ENCODE peak calls at places on chromosomes 6 and 20, in four cellular contexts. B, I, N and W are unnamed samples. For H3K4me1, the result is how much of the 10 kb centered on the place peaks cover.

GRCh38 chr20:63979221-63979548 is 257 bp downstream of the SAMD10 start:
- DNase-seq in B (no peak), I (no peak), N (no peak), W (peak)

GRCh38 chr20:50572922-50573777 is 63.0 kb downstream of the PTPN1 start:
- DNase-seq in B (no peak), I (peak), N (peak), W (no peak)

GRCh38 chr20:20454367-20454766 is 86.5 kb downstream of the INSM1 start:
- DNase-seq in B (no peak), I (no peak), N (no peak), W (no peak)

GRCh38 chr6:108531332-108531731 is 29.4 kb upstream of the FOXO3 start:
- DNase-seq in B (peak), I (no peak), N (no peak), W (no peak)

GRCh38 chr6:3301506-3301905 is 42.8 kb downstream of the PSMG4 start:
- DNase-seq in B (no peak), I (no peak), N (no peak), W (no peak)

GRCh38 chr6:130223508-130223907 is 757 bp upstream of the SAMD3 start:
- DNase-seq in B (peak), I (no peak), N (no peak), W (no peak)

GRCh38 chr20:16158090-16158975 is 414.9 kb downstream of the KIF16B start:
- DNase-seq in B (no peak), I (no peak), N (no peak), W (peak)

GRCh38 chr6:38801305-38801704 is 86.2 kb downstream of the DNAH8 start:
- DNase-seq in B (no peak), I (no peak), N (no peak), W (no peak)

GRCh38 chr6:82971877-82972460 is 93.7 kb downstream of the UBE3D start:
- DNase-seq in B (no peak), I (no peak), N (no peak), W (no peak)

DNA sequence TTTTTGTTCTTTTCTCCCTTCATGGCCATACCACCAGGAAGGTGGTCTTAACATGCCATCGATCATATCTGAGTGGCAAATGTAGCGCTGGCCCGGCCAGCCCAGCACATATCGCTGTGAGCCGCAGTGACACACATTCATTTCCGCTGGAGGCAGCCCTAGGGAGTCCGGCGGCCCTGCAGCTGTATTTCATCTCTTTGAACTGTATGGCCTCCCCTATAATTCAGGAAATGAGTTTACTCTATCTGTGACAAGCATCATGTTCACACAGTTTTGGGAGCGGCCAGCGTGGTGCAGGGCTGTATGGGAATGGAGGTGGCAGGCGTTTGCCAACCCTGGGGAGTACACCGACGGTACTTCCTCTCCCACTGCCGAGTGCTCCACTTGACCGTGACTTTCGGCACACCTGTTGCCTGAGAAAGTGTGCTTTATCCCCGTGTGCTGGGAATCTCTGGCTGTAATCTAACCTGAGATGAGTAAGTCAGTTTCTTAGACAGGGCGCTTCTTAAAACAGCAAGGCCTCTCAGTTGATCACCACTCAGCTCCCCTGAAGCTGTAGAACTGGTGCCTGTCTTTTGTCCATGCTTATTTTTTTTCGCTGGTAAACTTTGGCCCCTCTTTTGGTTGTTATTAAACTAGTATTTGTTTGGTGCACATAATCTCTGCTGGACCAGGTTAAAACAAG is 257.1 kb upstream of the TAB2 start:
- DNase-seq in B (no peak), I (no peak), N (no peak), W (no peak)
- H3K4me1 ChIP-seq in B (under half), I (under half), N (under half), W (under half)

DNA sequence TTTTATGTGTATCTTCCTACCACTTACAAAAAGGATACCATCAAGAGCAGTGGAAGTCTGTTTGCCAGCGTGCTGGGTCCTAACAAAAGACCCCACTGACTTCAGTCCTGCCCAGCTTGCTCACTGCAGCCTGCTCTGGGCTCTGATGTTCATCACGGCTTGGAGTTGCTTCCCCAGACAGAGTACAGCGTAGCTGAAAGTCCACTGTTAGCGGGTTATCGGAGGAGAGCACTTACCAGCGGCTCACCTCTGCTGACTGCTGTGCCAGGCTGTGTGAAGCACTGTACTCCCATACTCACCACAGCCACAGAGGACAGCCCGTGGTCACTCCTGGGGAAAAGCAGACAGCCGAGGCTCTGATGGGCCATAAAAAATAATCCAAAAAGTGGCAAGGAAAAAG is 40.2 kb downstream of the CTCFL start:
- DNase-seq in B (no peak), I (no peak), N (peak), W (no peak)
- H2AFZ ChIP-seq in B (no peak), I (no peak), N (no peak), W (peak)

DNA sequence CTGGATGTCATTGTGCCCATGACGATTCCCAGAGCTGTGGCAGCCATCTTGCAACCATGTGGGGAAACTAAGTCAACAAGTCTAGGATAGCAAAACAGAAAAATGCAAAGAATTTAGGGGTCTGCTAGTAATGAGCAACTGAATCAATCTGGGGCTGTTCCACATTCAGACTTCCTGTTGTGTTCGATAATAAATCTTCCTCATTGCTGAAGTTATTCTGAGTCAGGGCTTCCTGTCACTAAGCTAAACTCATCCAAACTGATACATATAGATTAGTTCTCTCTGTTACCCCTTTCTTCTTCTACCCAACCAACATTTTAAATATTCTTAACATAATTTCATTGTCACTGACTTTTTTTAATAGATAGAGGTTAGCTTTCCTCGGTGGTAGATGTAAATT is 205.9 kb downstream of the HACE1 start:
- DNase-seq in B (no peak), I (no peak), N (no peak), W (no peak)
- H3K4me2 ChIP-seq in B (no peak), I (no peak), N (no peak), W (no peak)

GRCh38 chr20:57317789-57318371 is 11.7 kb upstream of the SPO11 start:
- DNase-seq in B (no peak), I (no peak), N (no peak), W (no peak)

GRCh38 chr20:57319584-57319983 is 10.0 kb upstream of the SPO11 start:
- DNase-seq in B (no peak), I (no peak), N (no peak), W (no peak)

GRCh38 chr20:57322476-57322875 is 7.1 kb upstream of the SPO11 start:
- DNase-seq in B (no peak), I (no peak), N (no peak), W (no peak)

GRCh38 chr20:57321142-57321541 is 8.5 kb upstream of the SPO11 start:
- DNase-seq in B (no peak), I (no peak), N (no peak), W (no peak)

DNA sequence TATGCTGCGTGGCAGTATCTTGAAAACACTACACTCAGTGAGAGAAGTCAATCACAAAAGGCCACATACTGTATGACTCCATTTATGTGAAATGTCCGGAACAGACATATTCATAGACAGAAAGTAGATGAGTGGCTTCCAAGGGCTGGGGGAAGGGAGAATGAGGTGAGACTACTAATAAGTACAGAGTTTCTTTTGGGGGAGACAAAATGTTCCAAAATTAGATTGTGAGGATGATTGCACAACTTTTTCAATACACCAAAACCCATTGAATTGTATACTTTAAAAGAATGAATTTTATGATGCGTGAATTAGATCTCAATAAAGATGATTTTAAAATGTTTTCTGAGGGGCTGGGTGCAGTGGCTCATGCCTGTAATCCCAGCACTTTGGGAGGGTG is 9.2 kb upstream of the SPO11 start:
- DNase-seq in B (no peak), I (no peak), N (no peak), W (no peak)
- H3K4me1 ChIP-seq in B (under half), I (under half), N (under half), W (under half)

DNA sequence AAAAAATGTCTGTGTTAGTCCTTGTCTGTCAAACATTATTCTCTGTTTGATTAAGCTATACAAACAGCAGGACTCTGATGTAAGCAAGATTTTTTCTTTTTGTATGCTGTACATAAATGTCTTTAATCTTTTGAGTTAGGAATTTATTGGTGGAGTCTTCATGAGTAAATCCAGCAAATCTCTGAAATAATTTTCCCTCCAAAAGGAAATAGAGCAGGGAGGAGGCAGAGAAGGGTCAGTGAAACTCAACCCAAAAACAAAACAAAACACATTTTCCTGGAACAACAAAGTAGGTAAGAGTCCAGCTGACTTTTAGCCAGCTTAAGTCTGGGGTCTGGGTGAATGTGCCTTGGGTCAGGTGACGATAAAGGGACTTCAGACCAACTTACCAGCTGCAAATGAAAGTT is 113.7 kb downstream of the FOXA2 start:
- DNase-seq in B (no peak), I (no peak), N (no peak), W (no peak)
- H2AFZ ChIP-seq in B (no peak), I (no peak), N (no peak), W (no peak)

GRCh38 chr20:4944918-4945317 is 56.4 kb downstream of the SLC23A2 start:
- DNase-seq in B (no peak), I (no peak), N (no peak), W (no peak)

GRCh38 chr20:4946585-4947378 is 54.5 kb downstream of the SLC23A2 start:
- DNase-seq in B (no peak), I (no peak), N (no peak), W (no peak)

GRCh38 chr20:4937422-4938319 is 63.6 kb downstream of the SLC23A2 start:
- DNase-seq in B (peak), I (no peak), N (peak), W (no peak)

GRCh38 chr20:4944518-4944917 is 56.8 kb downstream of the SLC23A2 start:
- DNase-seq in B (no peak), I (peak), N (no peak), W (no peak)

GRCh38 chr20:4942336-4942735 is 59.0 kb downstream of the SLC23A2 start:
- DNase-seq in B (no peak), I (peak), N (no peak), W (no peak)
- H3K4me2 ChIP-seq in B (no peak), I (no peak), N (no peak), W (no peak)

DNA sequence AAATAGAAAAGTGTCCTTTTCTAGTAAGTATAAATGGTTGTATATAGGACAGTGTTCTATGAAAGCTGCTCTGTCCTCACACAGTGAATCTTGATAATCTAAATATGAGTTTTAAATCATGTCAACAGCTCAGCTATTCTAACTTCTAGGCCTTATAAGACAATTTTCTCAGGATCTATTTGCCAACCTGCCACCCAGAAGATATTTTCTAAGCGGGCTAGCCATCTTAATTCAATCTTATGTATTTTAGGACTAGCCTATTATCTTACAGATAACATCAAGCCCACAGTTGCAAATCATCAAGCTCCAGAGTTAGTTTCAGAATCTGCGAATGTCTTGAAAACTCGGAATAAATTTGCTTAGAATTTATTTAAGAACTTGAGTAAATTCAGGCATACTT is 2.3 kb downstream of the SIM1 start:
- DNase-seq in B (no peak), I (no peak), N (peak), W (no peak)
- H3K4me1 ChIP-seq in B (half or more), I (under half), N (under half), W (under half)

DNA sequence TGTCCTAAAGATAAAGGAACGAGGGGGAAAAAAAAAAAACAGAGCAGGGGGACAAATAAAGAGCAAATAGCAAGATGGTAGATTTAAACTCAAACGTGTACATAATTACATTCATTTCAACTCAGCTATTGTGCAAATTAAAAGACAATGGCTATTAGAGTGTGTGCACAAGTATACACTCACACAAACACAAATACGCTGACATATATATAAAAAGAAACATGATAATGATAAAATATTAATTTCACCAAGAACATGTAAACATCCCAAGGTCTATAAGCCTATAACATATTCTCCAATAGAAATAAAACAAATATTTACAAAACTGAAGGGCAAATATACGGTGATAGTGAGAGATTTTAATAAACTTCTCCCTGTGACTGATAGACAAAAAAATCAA is 1354.9 kb upstream of the GJE1 start:
- DNase-seq in B (no peak), I (no peak), N (no peak), W (no peak)
- H2AFZ ChIP-seq in B (no peak), I (no peak), N (no peak), W (no peak)

DNA sequence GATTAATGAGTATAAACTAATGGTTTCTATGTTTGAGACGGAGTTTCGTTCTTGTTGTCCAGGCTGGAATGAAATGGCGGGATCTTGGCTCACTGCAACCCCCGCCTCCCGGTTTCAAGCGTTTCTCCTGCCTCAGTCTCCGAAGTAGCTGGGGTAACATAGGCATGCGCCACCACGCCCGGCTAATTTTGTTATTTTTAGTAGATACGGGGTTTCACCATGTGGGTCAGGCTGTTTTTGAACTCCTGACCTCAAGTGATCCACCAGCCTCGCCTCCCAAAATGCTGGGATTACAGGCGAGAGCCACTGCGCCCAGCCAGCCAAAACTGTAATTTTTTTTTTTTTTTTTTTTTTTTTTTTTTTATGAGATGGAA is 127.6 kb downstream of the HFE start:
- DNase-seq in B (no peak), I (no peak), N (no peak), W (no peak)
- H3K4me2 ChIP-seq in B (peak), I (peak), N (peak), W (peak)